ENCODE peak calls at places on chromosomes 4 and X, in ten cellular contexts. R, P, Q, A, U, D, K, M, X and F are unnamed samples. For H3K36me3, the result is how much of the 10 kb centered on the place peaks cover.

GRCh38 chrX:119604778-119605177 is 1.4 kb downstream of the NKRF start:
- DNase-seq in U (no peak), R (no peak), P (no peak), A (no peak), D (no peak), X (no peak), Q (no peak), M (no peak), K (no peak), F (no peak)

GRCh38 chr4:137312257-137312656 is 220.0 kb downstream of the PCDH18 start:
- DNase-seq in P (no peak), M (no peak), D (peak), X (peak), U (no peak), R (no peak), A (no peak), K (no peak), Q (no peak), F (no peak)

GRCh38 chr4:151091047-151091446 is 8.4 kb upstream of the RPS3A start:
- DNase-seq in M (no peak), R (no peak), U (no peak), D (no peak), Q (no peak), K (no peak), P (no peak), X (no peak), A (no peak), F (no peak)

GRCh38 chr4:25100156-25100555 is 60.1 kb downstream of the SEPSECS start:
- DNase-seq in D (no peak), M (no peak), Q (no peak), X (no peak), K (no peak), U (no peak), A (no peak), P (no peak), R (no peak), F (no peak)

GRCh38 chrX:147911192-147912022 is at the start of gene FMR1:
- DNase-seq in Q (peak), M (peak), U (peak), P (peak), X (peak), D (peak), A (peak), K (peak), R (peak), F (peak)

GRCh38 chr4:924107-925096 is 7.7 kb downstream of the GAK start:
- DNase-seq in P (no peak), A (no peak), Q (no peak), R (no peak), K (no peak), X (peak), U (no peak), D (no peak), M (peak), F (peak)

GRCh38 chr4:94419956-94420355 is 31.8 kb upstream of the PDLIM5 start:
- DNase-seq in R (no peak), Q (no peak), P (no peak), U (no peak), K (no peak), X (peak), M (no peak), D (peak), A (no peak), F (no peak)

GRCh38 chr4:185086053-185086452 is 57.0 kb upstream of the SLC25A4 start:
- DNase-seq in D (no peak), A (peak), P (peak), U (no peak), R (no peak), Q (no peak), M (no peak), K (no peak), X (no peak), F (peak)

GRCh38 chr4:20075479-20075878 is 176.2 kb upstream of the SLIT2 start:
- DNase-seq in X (peak), K (no peak), A (no peak), P (no peak), R (no peak), D (peak), U (no peak), M (no peak), Q (no peak), F (no peak)

GRCh38 chr4:185726931-185727330 is 85.1 kb downstream of the SORBS2 start:
- DNase-seq in K (peak), U (peak), A (no peak), R (no peak), D (no peak), X (no peak), P (no peak), M (no peak), Q (no peak), F (no peak)

GRCh38 chr4:52253025-52253424 is 201.9 kb downstream of the SPATA18 start:
- DNase-seq in U (no peak), K (no peak), X (no peak), D (no peak), M (no peak), P (no peak), A (no peak), Q (no peak), R (no peak), F (no peak)

GRCh38 chr4:122997463-122998101 is 75.2 kb upstream of the NUDT6 start:
- DNase-seq in P (no peak), D (no peak), A (no peak), Q (no peak), X (no peak), U (no peak), K (no peak), M (no peak), R (no peak), F (no peak)

GRCh38 chr4:79623125-79623905 is 215.3 kb upstream of the GK2 start:
- DNase-seq in A (no peak), R (no peak), P (no peak), K (no peak), Q (no peak), M (no peak), D (no peak), U (no peak), X (peak), F (no peak)

GRCh38 chr4:128517739-128518510 is 230.3 kb upstream of the PGRMC2 start:
- DNase-seq in P (peak), X (peak), K (peak), Q (peak), D (peak), U (no peak), M (peak), R (no peak), A (no peak), F (no peak)

GRCh38 chr4:114366368-114366767 is 232.2 kb upstream of the UGT8 start:
- DNase-seq in U (no peak), R (no peak), P (no peak), A (no peak), K (no peak), X (no peak), M (no peak), D (no peak), Q (no peak), F (no peak)

GRCh38 chr4:155609455-155610059 is 57.1 kb upstream of the GUCY1A1 start:
- DNase-seq in P (no peak), M (no peak), U (no peak), A (no peak), X (no peak), D (no peak), K (no peak), R (no peak), Q (no peak), F (no peak)

GRCh38 chr4:122606364-122607043 is 14.4 kb downstream of the IL21 start:
- DNase-seq in R (no peak), D (no peak), Q (no peak), M (no peak), K (no peak), U (no peak), P (peak), X (no peak), A (no peak), F (no peak)

GRCh38 chr4:73525611-73526010 is 44.1 kb downstream of the AFM start:
- DNase-seq in U (no peak), M (no peak), K (no peak), R (no peak), P (no peak), Q (no peak), D (no peak), A (no peak), X (no peak), F (no peak)

GRCh38 chr4:184745747-184746531 is 12.0 kb upstream of the CENPU start:
- DNase-seq in U (peak), M (peak), R (no peak), P (peak), K (peak), A (peak), Q (peak), D (peak), X (peak), F (no peak)

GRCh38 chrX:49231333-49232000 is 1.7 kb downstream of the CACNA1F start:
- DNase-seq in K (no peak), U (no peak), D (no peak), Q (no peak), M (peak), P (no peak), A (no peak), R (no peak), X (no peak), F (peak)

GRCh38 chrX:134144231-134144630 is 92.8 kb upstream of the CCDC160 start:
- DNase-seq in K (no peak), P (peak), U (no peak), X (peak), M (no peak), R (no peak), D (peak), Q (no peak), A (no peak), F (no peak)

GRCh38 chrX:112163916-112164315 is 81.3 kb upstream of the TRPC5 start:
- DNase-seq in D (no peak), A (no peak), K (no peak), U (no peak), P (no peak), Q (no peak), M (no peak), R (no peak), X (no peak), F (no peak)

GRCh38 chrX:5644786-5645185 is 583.9 kb downstream of the NLGN4X start:
- DNase-seq in R (no peak), D (no peak), Q (no peak), X (no peak), K (no peak), U (no peak), A (no peak), P (peak), M (no peak), F (no peak)

GRCh38 chr4:41505161-41505653 is 32.8 kb upstream of the LIMCH1 start:
- DNase-seq in P (no peak), X (no peak), A (no peak), D (peak), Q (no peak), U (no peak), K (peak), R (no peak), M (peak), F (no peak)

GRCh38 chrX:3638280-3638873 is 75.1 kb downstream of the PRKX start:
- DNase-seq in D (peak), M (no peak), P (peak), R (no peak), U (no peak), Q (no peak), X (peak), K (peak), A (peak), F (no peak)

GRCh38 chr4:7402526-7402925 is 32.2 kb downstream of the PSAPL1 start:
- DNase-seq in A (no peak), U (no peak), P (no peak), M (no peak), K (no peak), D (peak), Q (no peak), R (no peak), X (no peak), F (no peak)

GRCh38 chr4:187618701-187619278 is 376.8 kb upstream of the ZFP42 start:
- DNase-seq in Q (no peak), D (peak), A (no peak), U (no peak), P (no peak), M (no peak), K (no peak), X (no peak), R (no peak), F (no peak)

DNA sequence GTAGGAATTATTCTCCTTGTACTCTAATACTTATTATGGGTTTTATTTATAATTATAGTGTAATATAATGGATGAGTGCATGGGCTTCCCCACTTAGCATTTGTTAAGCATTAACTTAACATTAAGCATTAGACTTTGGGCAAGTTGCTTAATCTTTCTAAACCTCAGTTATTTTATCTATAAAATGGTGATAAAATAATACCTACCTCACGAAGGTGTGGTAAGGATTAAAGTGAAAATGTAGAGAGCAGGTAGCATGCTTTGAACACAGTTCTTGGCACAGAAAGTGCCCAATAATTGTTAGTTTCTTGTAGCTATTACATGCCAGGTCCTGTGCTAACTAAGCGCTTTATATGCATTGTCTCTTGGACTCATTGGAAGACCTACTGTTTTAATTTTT is 2.6 kb downstream of the MSMO1 start:
- DNase-seq in U (no peak), P (no peak), D (no peak), A (no peak), K (no peak), R (no peak), Q (no peak), M (no peak), X (no peak), F (no peak)
- H3K4me3 ChIP-seq in U (no peak), P (peak), D (no peak), A (no peak), K (no peak), R (peak), Q (no peak), M (no peak), X (peak), F (peak)

GRCh38 chr4:32268949-32269348 is 1548.8 kb downstream of the PCDH7 start:
- DNase-seq in A (no peak), M (no peak), Q (no peak), K (no peak), R (no peak), P (no peak), D (peak), U (no peak), X (peak), F (no peak)
- H3K27ac ChIP-seq in A (no peak), M (no peak), Q (no peak), K (no peak), R (no peak), P (no peak), D (no peak), U (no peak), X (no peak), F (no peak)

GRCh38 chr4:3145251-3145908 is 70.9 kb downstream of the HTT start:
- DNase-seq in M (no peak), R (no peak), X (peak), A (no peak), U (no peak), Q (no peak), D (peak), K (no peak), P (no peak), F (no peak)
- H3K36me3 ChIP-seq in M (under half), R (half or more), X (under half), A (under half), U (half or more), Q (under half), D (under half), K (under half), P (under half), F (under half)

GRCh38 chr4:104575293-104575692 is 80.6 kb upstream of the CXXC4 start:
- DNase-seq in K (no peak), M (no peak), P (no peak), A (no peak), D (no peak), U (no peak), Q (peak), R (no peak), X (no peak), F (no peak)

GRCh38 chr4:104574371-104574770 is 79.7 kb upstream of the CXXC4 start:
- DNase-seq in Q (no peak), X (no peak), P (no peak), U (no peak), K (no peak), D (no peak), M (no peak), A (no peak), R (no peak), F (no peak)

DNA sequence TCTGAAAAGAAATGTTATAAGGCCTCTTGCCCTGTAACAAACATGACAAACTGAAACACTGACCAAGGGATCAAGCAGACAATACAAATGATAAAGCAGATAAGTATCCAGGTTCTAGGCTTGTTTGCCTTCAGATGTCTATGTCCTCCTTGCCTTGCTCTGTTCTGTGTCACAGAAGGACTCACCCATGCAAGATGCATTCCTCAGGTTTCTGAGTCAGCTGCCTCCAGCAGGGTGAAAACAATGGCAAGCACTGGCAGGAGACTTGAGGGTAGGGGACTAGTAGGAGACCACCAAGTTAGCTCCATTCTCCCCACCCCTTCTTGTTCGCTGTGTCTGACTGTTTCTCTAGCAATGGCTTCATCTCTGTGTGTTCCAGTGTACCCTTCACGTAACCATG is 76.6 kb upstream of the CXXC4 start:
- DNase-seq in K (no peak), D (peak), Q (no peak), M (no peak), A (no peak), U (no peak), P (no peak), R (no peak), X (no peak), F (no peak)
- H3K4me3 ChIP-seq in K (no peak), D (no peak), Q (no peak), M (no peak), A (no peak), U (no peak), P (no peak), R (no peak), X (no peak), F (no peak)

GRCh38 chrX:63658920-63659319 is 126.1 kb downstream of the ARHGEF9 start:
- DNase-seq in R (no peak), D (no peak), P (no peak), Q (no peak), X (peak), M (no peak), K (no peak), A (no peak), U (no peak), F (no peak)

GRCh38 chrX:63661676-63662075 is 123.3 kb downstream of the ARHGEF9 start:
- DNase-seq in U (no peak), M (no peak), R (no peak), A (no peak), D (no peak), K (no peak), Q (no peak), X (peak), P (no peak), F (no peak)

GRCh38 chrX:63652086-63652775 is 132.8 kb downstream of the ARHGEF9 start:
- DNase-seq in R (no peak), Q (no peak), U (no peak), K (no peak), D (no peak), X (no peak), M (no peak), A (no peak), P (no peak), F (no peak)

GRCh38 chrX:63656871-63657580 is 128.0 kb downstream of the ARHGEF9 start:
- DNase-seq in Q (no peak), X (peak), P (no peak), R (no peak), D (peak), A (no peak), U (no peak), K (no peak), M (peak), F (no peak)

GRCh38 chrX:63657821-63658220 is 127.2 kb downstream of the ARHGEF9 start:
- DNase-seq in K (peak), P (no peak), X (peak), M (peak), U (no peak), D (peak), A (no peak), R (peak), Q (peak), F (no peak)
- H3K27ac ChIP-seq in K (no peak), P (no peak), X (peak), M (peak), U (no peak), D (no peak), A (no peak), R (no peak), Q (no peak), F (no peak)

GRCh38 chr4:99078336-99078735 is 10.3 kb downstream of the ADH5 start:
- DNase-seq in Q (no peak), U (no peak), M (no peak), X (no peak), D (no peak), P (no peak), K (no peak), A (no peak), R (no peak), F (no peak)
- H3K36me3 ChIP-seq in Q (under half), U (half or more), M (under half), X (under half), D (under half), P (half or more), K (under half), A (half or more), R (half or more), F (half or more)

GRCh38 chrX:66162331-66162822 is 1.7 kb upstream of the HEPH start:
- DNase-seq in U (no peak), K (no peak), X (no peak), P (no peak), M (no peak), R (no peak), D (no peak), Q (no peak), A (no peak), F (no peak)
- H3K4me3 ChIP-seq in U (no peak), K (no peak), X (no peak), P (no peak), M (no peak), R (no peak), D (no peak), Q (no peak), A (no peak), F (no peak)

DNA sequence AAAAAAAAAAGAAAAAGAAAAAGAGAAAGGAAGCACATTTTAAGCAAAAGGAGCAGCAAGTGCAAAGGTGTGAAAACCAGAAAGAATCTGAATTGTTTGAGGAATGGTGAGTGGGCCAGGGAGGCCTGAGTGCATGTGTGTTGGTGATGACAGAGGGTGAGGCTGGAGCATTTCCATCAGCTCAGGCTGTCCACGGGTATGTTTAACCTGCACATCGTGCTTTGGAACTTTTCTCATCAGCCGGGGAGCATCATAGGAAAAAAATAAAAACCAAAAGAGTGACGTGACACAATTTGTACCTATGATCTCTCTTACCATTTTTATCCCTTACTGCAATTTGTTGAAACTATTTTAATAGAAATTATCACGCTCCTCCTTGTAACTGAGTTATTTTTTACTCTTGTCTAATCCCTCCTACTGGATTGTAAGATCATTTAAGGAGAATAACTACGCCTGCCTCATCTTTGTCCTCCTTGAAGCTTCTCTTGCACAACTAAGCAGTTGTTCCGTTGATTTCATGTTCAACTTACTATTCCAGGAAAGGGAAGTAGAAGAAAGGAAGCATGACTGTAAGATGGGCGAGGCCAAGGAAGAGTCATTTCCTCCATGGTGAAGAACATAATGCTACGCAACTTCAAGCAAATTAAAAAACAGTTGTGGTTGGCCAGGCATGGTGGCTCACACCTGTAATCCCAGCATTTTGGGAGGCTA is 7.0 kb downstream of the PALLD start:
- DNase-seq in D (peak), U (no peak), Q (no peak), K (no peak), A (no peak), M (no peak), P (no peak), R (no peak), X (peak), F (no peak)
- H3K27ac ChIP-seq in D (no peak), U (no peak), Q (peak), K (no peak), A (no peak), M (no peak), P (no peak), R (peak), X (no peak), F (no peak)

GRCh38 chr4:38011484-38012162 is 51.4 kb downstream of the PTTG2 start:
- DNase-seq in A (no peak), Q (no peak), D (no peak), X (no peak), U (no peak), K (no peak), M (no peak), P (no peak), R (no peak), F (no peak)
- H3K36me3 ChIP-seq in A (under half), Q (under half), D (under half), X (under half), U (under half), K (under half), M (under half), P (under half), R (under half), F (under half)